ENCODE peak calls at places on chromosome 18, in ten cellular contexts. K is endothelial cell of umbilical vein, H is IMR-90, X is GM12892, G is uterus, S is stomach, Q is suprapubic skin, W is HCT116, A is H1, Y is GM12891. L is an unnamed sample.

GRCh38 chr18:75074196-75075015 is 134.5 kb downstream of the PTGR3 start:
- DNase-seq in A (peak), H (no peak), Q (no peak), W (no peak), Y (no peak), S (no peak), K (no peak), X (no peak), G (no peak), L (peak)

GRCh38 chr18:61831071-61831470 is 61.7 kb downstream of the RNF152 start:
- DNase-seq in K (peak), G (no peak), W (no peak), X (no peak), H (peak), Y (no peak), Q (no peak), A (no peak), S (no peak), L (no peak)

GRCh38 chr18:79442508-79443221 is 46.9 kb downstream of the NFATC1 start:
- DNase-seq in Y (no peak), W (no peak), G (no peak), A (no peak), K (no peak), S (no peak), Q (no peak), H (no peak), X (no peak), L (peak)

GRCh38 chr18:13269599-13270011 is 51.0 kb downstream of the LDLRAD4 start:
- DNase-seq in A (no peak), Q (no peak), S (no peak), K (no peak), H (no peak), G (peak), Y (no peak), X (no peak), W (no peak), L (no peak)

GRCh38 chr18:32661486-32662299 is 111.1 kb downstream of the KLHL14 start:
- DNase-seq in K (no peak), S (no peak), X (no peak), H (no peak), G (no peak), W (no peak), Q (no peak), Y (no peak), A (no peak), L (no peak)

GRCh38 chr18:62868645-62869044 is 153.3 kb downstream of the PHLPP1 start:
- DNase-seq in A (no peak), S (no peak), K (no peak), X (no peak), G (no peak), Y (no peak), Q (no peak), W (no peak), H (no peak), L (no peak)

GRCh38 chr18:911025-911424 is 6.4 kb downstream of the ADCYAP1 start:
- DNase-seq in W (no peak), Q (no peak), S (no peak), G (no peak), K (no peak), Y (no peak), H (no peak), X (no peak), A (no peak), L (no peak)

GRCh38 chr18:13629841-13630747 is 96.3 kb downstream of the FAM210A start:
- DNase-seq in W (peak), A (no peak), Q (peak), G (peak), S (no peak), K (peak), H (peak), X (peak), Y (peak), L (peak)

GRCh38 chr18:8366656-8367055 is 242.6 kb upstream of the RAB12 start:
- DNase-seq in H (no peak), K (no peak), G (no peak), Y (no peak), X (no peak), Q (no peak), S (no peak), W (no peak), A (no peak), L (no peak)

GRCh38 chr18:74388227-74388626 is 68.9 kb downstream of the DIPK1C start:
- DNase-seq in Y (no peak), S (no peak), X (no peak), W (no peak), A (no peak), Q (no peak), G (no peak), K (no peak), H (no peak), L (no peak)

GRCh38 chr18:79738565-79739439 is 58.9 kb upstream of the KCNG2 start:
- DNase-seq in X (no peak), H (no peak), A (no peak), K (no peak), S (no peak), Q (peak), Y (no peak), G (no peak), W (no peak), L (no peak)

GRCh38 chr18:79519751-79520472 is 124.2 kb downstream of the NFATC1 start:
- DNase-seq in X (no peak), Y (no peak), H (peak), G (no peak), Q (peak), K (no peak), W (no peak), S (no peak), A (no peak), L (peak)

GRCh38 chr18:3015851-3016250 is 2.9 kb upstream of the LPIN2 start:
- DNase-seq in A (no peak), S (no peak), X (no peak), H (no peak), K (peak), Y (no peak), G (no peak), Q (no peak), W (no peak), L (no peak)

GRCh38 chr18:3015203-3015590 is 2.3 kb upstream of the LPIN2 start:
- DNase-seq in K (peak), Y (no peak), X (no peak), S (no peak), Q (no peak), H (peak), W (peak), A (no peak), G (no peak), L (no peak)

GRCh38 chr18:3012920-3013810 is at the start of gene LPIN2:
- DNase-seq in Q (peak), Y (peak), X (peak), G (peak), S (peak), A (peak), K (peak), W (peak), H (peak), L (peak)

GRCh38 chr18:3014501-3015202 is 1.7 kb upstream of the LPIN2 start:
- DNase-seq in A (no peak), W (no peak), H (no peak), Q (no peak), K (peak), S (no peak), G (no peak), X (no peak), Y (no peak), L (no peak)

GRCh38 chr18:3012306-3012919 is 531 bp downstream of the LPIN2 start:
- DNase-seq in Q (peak), A (peak), H (peak), S (peak), W (no peak), X (peak), G (peak), K (peak), Y (peak), L (peak)
- TF ChIP-seq POLR2A in Q (no peak), A (no peak), H (no peak), S (no peak), W (no peak), X (no peak), G (no peak), K (no peak), Y (no peak), L (no peak)

GRCh38 chr18:55458456-55459238 is 129.3 kb downstream of the TCF4 start:
- DNase-seq in Q (no peak), K (no peak), G (no peak), W (no peak), A (no peak), S (no peak), X (no peak), H (no peak), Y (no peak), L (no peak)
- TF ChIP-seq POLR2A in Q (no peak), K (no peak), G (no peak), W (no peak), A (no peak), S (no peak), X (no peak), H (no peak), Y (no peak), L (no peak)

GRCh38 chr18:50424877-50425690 is 50.2 kb downstream of the SKA1 start:
- DNase-seq in Y (no peak), A (no peak), K (peak), X (no peak), Q (no peak), H (peak), W (no peak), S (peak), G (no peak), L (no peak)
- TF ChIP-seq POLR2A in Y (no peak), A (no peak), K (no peak), X (no peak), Q (no peak), H (no peak), W (no peak), S (no peak), G (no peak), L (no peak)

DNA sequence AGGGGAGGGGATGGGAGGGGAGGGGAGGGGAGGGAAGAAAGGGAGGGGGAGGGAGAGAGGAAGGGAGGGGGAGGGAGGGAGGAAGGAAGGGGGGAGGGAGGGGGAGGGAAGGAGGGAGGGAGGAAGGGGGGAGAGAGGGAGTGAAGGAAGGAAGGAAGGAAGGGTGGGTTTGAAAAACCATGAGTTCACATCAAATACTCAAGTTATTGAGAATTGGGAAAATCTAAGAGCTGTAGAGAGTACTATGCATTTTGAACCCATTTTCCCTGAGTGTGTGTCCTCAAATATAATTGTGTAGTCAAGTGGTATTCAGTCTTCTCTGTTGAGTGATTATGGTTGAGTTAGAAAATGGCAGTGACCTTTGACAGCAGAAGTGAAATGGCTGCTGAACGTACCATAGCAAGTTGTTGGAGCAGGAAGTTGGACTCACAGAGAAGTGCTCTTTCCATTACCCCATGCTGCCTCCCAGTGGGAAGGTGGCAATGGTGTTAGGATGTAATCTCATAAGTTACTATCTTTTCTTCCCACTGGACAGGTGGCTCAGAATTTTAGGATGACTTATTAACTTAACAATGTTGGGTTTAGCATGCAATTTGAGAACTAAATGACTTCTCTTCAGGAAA is 214.6 kb downstream of the SETBP1 start:
- DNase-seq in K (peak), Y (no peak), X (no peak), H (peak), G (no peak), A (no peak), S (peak), W (no peak), Q (no peak), L (peak)
- TF ChIP-seq POLR2A in K (no peak), Y (no peak), X (no peak), H (no peak), G (no peak), A (no peak), S (no peak), W (no peak), Q (no peak), L (no peak)

GRCh38 chr18:76450912-76451421 is 44.1 kb downstream of the ZNF516 start:
- DNase-seq in Y (no peak), X (no peak), W (no peak), K (peak), S (no peak), Q (peak), A (peak), G (no peak), H (peak), L (no peak)
- TF ChIP-seq POLR2A in Y (peak), X (no peak), W (no peak), K (no peak), S (no peak), Q (no peak), A (no peak), G (no peak), H (peak), L (no peak)

GRCh38 chr18:77505499-77505898 is 255.9 kb downstream of the GALR1 start:
- DNase-seq in S (no peak), H (no peak), A (no peak), X (no peak), K (no peak), W (no peak), Q (no peak), Y (no peak), G (no peak), L (no peak)
- TF ChIP-seq POLR2A in S (no peak), H (no peak), A (no peak), X (no peak), K (no peak), W (no peak), Q (no peak), Y (no peak), G (no peak), L (no peak)

DNA sequence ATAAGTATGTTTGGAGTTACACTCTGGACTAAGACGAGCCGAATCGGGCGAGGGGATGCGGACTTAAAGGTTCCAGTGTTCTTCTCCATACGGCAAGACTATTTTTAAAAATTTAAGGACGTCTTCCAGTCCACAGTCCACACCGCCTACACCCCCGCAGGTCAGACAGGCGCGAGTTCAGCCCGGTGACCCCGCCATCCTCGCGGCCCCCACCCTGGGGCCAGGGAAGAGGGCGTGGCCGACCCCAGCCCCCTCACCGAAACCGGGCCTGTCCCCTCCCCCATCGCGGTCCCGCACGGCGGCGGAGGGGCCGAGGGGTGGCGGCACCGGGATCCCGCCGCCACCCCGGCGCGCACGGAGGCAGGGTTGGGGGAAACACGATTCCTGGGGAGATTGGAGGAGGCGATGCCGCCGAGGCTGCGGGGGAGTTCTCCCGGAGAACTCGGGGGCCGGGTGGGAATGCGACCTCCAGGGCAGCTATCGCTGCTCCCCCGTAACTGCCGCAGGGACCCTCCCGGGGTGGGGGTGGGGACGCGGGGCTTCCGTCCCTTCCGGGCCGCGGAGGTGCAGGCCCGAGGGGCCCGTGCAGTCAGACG is 24.6 kb upstream of the SMAD7 start:
- DNase-seq in G (no peak), Y (no peak), H (no peak), S (no peak), A (peak), X (no peak), Q (no peak), K (no peak), W (no peak), L (no peak)
- TF ChIP-seq POLR2A in G (no peak), Y (no peak), H (no peak), S (no peak), A (no peak), X (no peak), Q (no peak), K (no peak), W (no peak), L (no peak)

GRCh38 chr18:11859903-11860407 is 8.7 kb downstream of the CHMP1B start:
- DNase-seq in S (no peak), A (peak), Y (no peak), Q (no peak), K (peak), G (no peak), H (peak), X (no peak), W (peak), L (peak)

GRCh38 chr18:11859282-11859797 is 8.1 kb downstream of the CHMP1B start:
- DNase-seq in S (no peak), Q (no peak), X (no peak), Y (no peak), G (no peak), K (no peak), H (no peak), A (peak), W (no peak), L (peak)

GRCh38 chr18:11860594-11861450 is 9.6 kb downstream of the CHMP1B start:
- DNase-seq in A (peak), Q (no peak), H (no peak), S (no peak), G (no peak), K (no peak), X (no peak), Y (no peak), W (no peak), L (no peak)

GRCh38 chr18:11861583-11862288 is 10.5 kb downstream of the CHMP1B start:
- DNase-seq in G (no peak), Q (no peak), H (no peak), S (no peak), Y (no peak), X (no peak), W (no peak), K (no peak), A (no peak), L (peak)

GRCh38 chr18:11857177-11857887 is 6.1 kb downstream of the CHMP1B start:
- DNase-seq in A (no peak), H (peak), G (peak), W (peak), S (peak), K (peak), Y (no peak), Q (no peak), X (no peak), L (peak)
- TF ChIP-seq POLR2A in A (peak), H (peak), G (no peak), W (no peak), S (no peak), K (no peak), Y (no peak), Q (no peak), X (no peak), L (no peak)

GRCh38 chr18:2571200-2572143 is at the start of the genes METTL4 and NDC80:
- DNase-seq in X (peak), G (peak), Y (peak), K (peak), W (peak), H (peak), Q (peak), S (peak), A (peak), L (peak)
- TF ChIP-seq POLR2A in X (peak), G (peak), Y (no peak), K (no peak), W (peak), H (peak), Q (peak), S (no peak), A (peak), L (peak)

DNA sequence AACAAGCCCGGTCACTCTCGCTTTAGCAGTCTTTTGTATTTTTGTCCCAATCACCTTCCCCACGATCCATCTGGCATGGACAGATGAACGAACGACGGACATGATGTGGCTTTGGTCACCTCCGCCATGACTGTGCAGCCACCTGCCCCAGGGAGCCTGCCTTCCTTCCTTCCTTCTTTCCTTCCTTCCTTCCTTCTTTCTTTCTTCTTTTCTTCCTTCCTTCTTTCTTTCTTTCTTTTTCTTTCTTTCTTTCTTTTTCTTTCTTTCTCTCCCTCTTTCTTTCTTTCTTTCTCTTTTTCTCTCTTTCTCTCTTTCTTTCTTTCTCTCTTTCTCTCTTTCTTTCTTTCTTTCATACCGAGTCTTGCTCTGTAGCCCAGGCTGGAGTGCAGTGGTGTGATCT is 39.0 kb downstream of the ATP8B1 start:
- DNase-seq in W (no peak), H (no peak), S (no peak), Q (no peak), Y (no peak), K (no peak), A (no peak), X (no peak), G (no peak), L (no peak)
- TF ChIP-seq POLR2A in W (no peak), H (no peak), S (no peak), Q (no peak), Y (no peak), K (no peak), A (no peak), X (no peak), G (no peak), L (no peak)

L was measured in Peyer's patch.